ENCODE peak calls at places on chromosome 14, in nine cellular contexts. E is amniotic stem cell, A is AG10803, Q is endodermal cell, X is NCI-H1092 treated with DMSO at 0.1 percent for 48 hours, N is nephron progenitor cell, S is mammary epithelial cell, F is fibroblast of the conjunctiva, G is BJ. I is an unnamed sample.

GRCh38 chr14:90815817-90816662 is at the start of gene TTC7B:
- DNase-seq in E (no peak), A (peak; percentile 25), Q (peak; percentile 87), X (peak; percentile 30), N (peak; percentile 74), S (peak; percentile 5), F (no peak), G (no peak), I (no peak)

GRCh38 chr14:32230695-32231280 is 27.7 kb upstream of the RNU6-8 start:
- DNase-seq in E (no peak), A (peak; percentile 88), Q (peak; percentile 47), X (no peak), N (no peak), S (peak; percentile 64), F (no peak), G (peak; percentile 86), I (no peak)

GRCh38 chr14:74243051-74243450 is 3.8 kb downstream of the VSX2 start:
- DNase-seq in E (no peak), A (no peak), Q (no peak), X (no peak), N (no peak), S (no peak), F (no peak), G (no peak), I (no peak)

GRCh38 chr14:33315721-33316120 is 377.0 kb downstream of the NPAS3 start:
- DNase-seq in E (no peak), A (peak; percentile 13), Q (no peak), X (no peak), N (no peak), S (no peak), F (no peak), G (no peak), I (no peak)

GRCh38 chr14:95314609-95315008 is 5.1 kb downstream of the CLMN start:
- DNase-seq in E (no peak), A (no peak), Q (no peak), X (no peak), N (no peak), S (peak; percentile 92), F (peak; percentile 18), G (no peak), I (no peak)

GRCh38 chr14:24710403-24711063 is 76.5 kb upstream of the GZMB start:
- DNase-seq in E (peak; percentile 2), A (peak; percentile 62), Q (peak; percentile 86), X (peak; percentile 74), N (peak; percentile 68), S (peak; percentile 17), F (peak; percentile 34), G (no peak), I (peak; percentile 35)

GRCh38 chr14:57583396-57583795 is 89.7 kb upstream of the CCDC198 start:
- DNase-seq in E (no peak), A (no peak), Q (no peak), X (no peak), N (no peak), S (no peak), F (no peak), G (no peak), I (no peak)

GRCh38 chr14:93994919-93995682 is 2.0 kb upstream of the CCDC197 start:
- DNase-seq in E (peak; percentile 50), A (peak; percentile 86), Q (peak; percentile 68), X (no peak), N (no peak), S (peak; percentile 95), F (no peak), G (no peak), I (no peak)

GRCh38 chr14:29166507-29166906 is 399.9 kb downstream of the FOXG1 start:
- DNase-seq in E (no peak), A (no peak), Q (peak; percentile 57), X (no peak), N (no peak), S (no peak), F (no peak), G (no peak), I (no peak)

GRCh38 chr14:46054526-46054925 is 597.1 kb downstream of the RPL10L start:
- DNase-seq in E (no peak), A (peak; percentile 81), Q (no peak), X (no peak), N (no peak), S (peak; percentile 68), F (peak; percentile 22), G (peak; percentile 86), I (no peak)

GRCh38 chr14:67908061-67908767 is 88.6 kb downstream of the RAD51B start:
- DNase-seq in E (no peak), A (peak; percentile 7), Q (no peak), X (no peak), N (no peak), S (no peak), F (no peak), G (no peak), I (no peak)

GRCh38 chr14:73726025-73726961 is 12.1 kb upstream of the PNMA1 start:
- DNase-seq in E (no peak), A (no peak), Q (no peak), X (no peak), N (no peak), S (no peak), F (no peak), G (no peak), I (no peak)

GRCh38 chr14:83828406-83828805 is 1701.5 kb upstream of the FLRT2 start:
- DNase-seq in E (no peak), A (no peak), Q (no peak), X (no peak), N (no peak), S (no peak), F (no peak), G (no peak), I (no peak)

GRCh38 chr14:32720927-32721326 is 217.8 kb upstream of the NPAS3 start:
- DNase-seq in E (no peak), A (peak; percentile 52), Q (no peak), X (no peak), N (no peak), S (peak; percentile 11), F (no peak), G (no peak), I (no peak)

GRCh38 chr14:92039073-92039719 is 663 bp downstream of the TRIP11 start:
- DNase-seq in E (peak; percentile 34), A (peak; percentile 58), Q (peak; percentile 94), X (peak; percentile 60), N (peak; percentile 57), S (peak; percentile 72), F (peak; percentile 24), G (peak; percentile 18), I (peak; percentile 74)

GRCh38 chr14:64919618-64920017 is 5.4 kb downstream of the CHURC1 start:
- DNase-seq in E (no peak), A (peak; percentile 31), Q (no peak), X (no peak), N (no peak), S (no peak), F (no peak), G (no peak), I (no peak)

GRCh38 chr14:87065366-87065765 is 927.6 kb downstream of the GALC start:
- DNase-seq in E (no peak), A (no peak), Q (no peak), X (no peak), N (no peak), S (no peak), F (no peak), G (no peak), I (no peak)

GRCh38 chr14:54147758-54148157 is 191.1 kb upstream of the BMP4 start:
- DNase-seq in E (no peak), A (no peak), Q (no peak), X (no peak), N (no peak), S (no peak), F (no peak), G (no peak), I (no peak)

GRCh38 chr14:34488528-34488927 is 26.5 kb upstream of the SPTSSA start:
- DNase-seq in E (no peak), A (no peak), Q (no peak), X (no peak), N (no peak), S (no peak), F (no peak), G (no peak), I (no peak)

GRCh38 chr14:26204954-26205479 is 392.8 kb downstream of the NOVA1 start:
- DNase-seq in E (no peak), A (no peak), Q (peak; percentile 86), X (peak; percentile 86), N (peak; percentile 65), S (no peak), F (no peak), G (no peak), I (no peak)

GRCh38 chr14:91968280-91968679 is 20.8 kb upstream of the FBLN5 start:
- DNase-seq in E (no peak), A (no peak), Q (no peak), X (no peak), N (no peak), S (no peak), F (no peak), G (no peak), I (no peak)

GRCh38 chr14:93045211-93045674 is 70.5 kb downstream of the ITPK1 start:
- DNase-seq in E (no peak), A (no peak), Q (peak; percentile 89), X (no peak), N (no peak), S (no peak), F (no peak), G (no peak), I (no peak)

GRCh38 chr14:102544034-102544744 is 34.6 kb upstream of the ANKRD9 start:
- DNase-seq in E (no peak), A (no peak), Q (peak; percentile 67), X (no peak), N (peak; percentile 56), S (no peak), F (no peak), G (no peak), I (no peak)

GRCh38 chr14:24481622-24482324 is 26.3 kb downstream of the CMA1 start:
- DNase-seq in E (no peak), A (peak; percentile 11), Q (peak; percentile 96), X (peak; percentile 25), N (peak; percentile 74), S (peak; percentile 33), F (peak; percentile 1), G (no peak), I (peak; percentile 84)

GRCh38 chr14:77248666-77249065 is 22.3 kb downstream of the NGB start:
- DNase-seq in E (no peak), A (no peak), Q (no peak), X (no peak), N (no peak), S (no peak), F (no peak), G (no peak), I (no peak)

GRCh38 chr14:77000340-77001235 is 27.9 kb downstream of the IRF2BPL start:
- DNase-seq in E (no peak), A (peak; percentile 79), Q (peak; percentile 65), X (peak; percentile 43), N (peak; percentile 62), S (no peak), F (no peak), G (no peak), I (no peak)

GRCh38 chr14:104546591-104547309 is 32.8 kb upstream of the C14orf180 start:
- DNase-seq in E (no peak), A (no peak), Q (peak; percentile 35), X (no peak), N (no peak), S (no peak), F (no peak), G (no peak), I (no peak)

GRCh38 chr14:53331247-53331646 is 178.1 kb upstream of the DDHD1 start:
- DNase-seq in E (no peak), A (peak; percentile 55), Q (no peak), X (no peak), N (no peak), S (peak; percentile 98), F (peak; percentile 27), G (peak; percentile 13), I (no peak)

GRCh38 chr14:24013654-24014514 is 25.2 kb downstream of the DHRS4L2 start:
- DNase-seq in E (peak; percentile 36), A (peak; percentile 64), Q (peak; percentile 78), X (peak; percentile 64), N (peak; percentile 44), S (peak; percentile 65), F (peak; percentile 56), G (peak; percentile 4), I (peak; percentile 61)

GRCh38 chr14:48937796-48938195 is 648.4 kb downstream of the RPS29 start:
- DNase-seq in E (no peak), A (peak; percentile 6), Q (no peak), X (no peak), N (no peak), S (no peak), F (no peak), G (no peak), I (no peak)

GRCh38 chr14:93923586-93923985 is 3.6 kb upstream of the FAM181A start:
- DNase-seq in E (no peak), A (no peak), Q (no peak), X (peak; percentile 5), N (no peak), S (no peak), F (no peak), G (no peak), I (no peak)

I was measured in iPS DF 6.9.